ENCODE peak calls at places on chromosomes 16 and 17, in eight cellular contexts. One of them, this sample, is unnamed.
A peak's percentile ranks its signal among the peaks of the same experiment; 100 is the strongest.

GRCh38 chr17:73589096-73589980 is 54.9 kb downstream of the SDK2 start:
- DNase-seq in NCI-H1694 treated with DMSO at 0.1 percent for 48 hours: no peak
- DNase-seq in NCI-H1105: peak; percentile 77
- DNase-seq in activated CD8-positive, alpha-beta T cell treated with anti-CD3 and anti-CD28 coated beads, Interleukin-2, amount 10 ng/mL, durations not matched to agents 7 days and 5 days: no peak
- DNase-seq in EL: no peak
- DNase-seq in SHP77: no peak
- DNase-seq in uterus: no peak
- DNase-seq in stimulated activated naive CD4-positive, alpha-beta T cell: no peak
- DNase-seq in this sample: no peak

GRCh38 chr16:19384656-19385055 is 33.0 kb upstream of the TMC5 start:
- DNase-seq in NCI-H1694 treated with DMSO at 0.1 percent for 48 hours: no peak
- DNase-seq in NCI-H1105: no peak
- DNase-seq in activated CD8-positive, alpha-beta T cell treated with anti-CD3 and anti-CD28 coated beads, Interleukin-2, amount 10 ng/mL, durations not matched to agents 7 days and 5 days: no peak
- DNase-seq in EL: peak; percentile 7
- DNase-seq in SHP77: no peak
- DNase-seq in uterus: no peak
- DNase-seq in stimulated activated naive CD4-positive, alpha-beta T cell: no peak
- DNase-seq in this sample: no peak

GRCh38 chr16:85384831-85385462 is 228.2 kb upstream of the GSE1 start:
- DNase-seq in NCI-H1694 treated with DMSO at 0.1 percent for 48 hours: peak; percentile 58
- DNase-seq in NCI-H1105: peak; percentile 84
- DNase-seq in activated CD8-positive, alpha-beta T cell treated with anti-CD3 and anti-CD28 coated beads, Interleukin-2, amount 10 ng/mL, durations not matched to agents 7 days and 5 days: no peak
- DNase-seq in EL: no peak
- DNase-seq in SHP77: peak; percentile 86
- DNase-seq in uterus: no peak
- DNase-seq in stimulated activated naive CD4-positive, alpha-beta T cell: no peak
- DNase-seq in this sample: no peak

GRCh38 chr16:48558269-48558915 is 51.6 kb downstream of the N4BP1 start:
- DNase-seq in NCI-H1694 treated with DMSO at 0.1 percent for 48 hours: no peak
- DNase-seq in NCI-H1105: no peak
- DNase-seq in activated CD8-positive, alpha-beta T cell treated with anti-CD3 and anti-CD28 coated beads, Interleukin-2, amount 10 ng/mL, durations not matched to agents 7 days and 5 days: no peak
- DNase-seq in EL: peak; percentile 61
- DNase-seq in SHP77: no peak
- DNase-seq in uterus: no peak
- DNase-seq in stimulated activated naive CD4-positive, alpha-beta T cell: no peak
- DNase-seq in this sample: no peak

GRCh38 chr16:24668481-24669001 is 60.9 kb upstream of the TNRC6A start:
- DNase-seq in NCI-H1694 treated with DMSO at 0.1 percent for 48 hours: no peak
- DNase-seq in NCI-H1105: no peak
- DNase-seq in activated CD8-positive, alpha-beta T cell treated with anti-CD3 and anti-CD28 coated beads, Interleukin-2, amount 10 ng/mL, durations not matched to agents 7 days and 5 days: no peak
- DNase-seq in EL: peak; percentile 57
- DNase-seq in SHP77: no peak
- DNase-seq in uterus: peak; percentile 81
- DNase-seq in stimulated activated naive CD4-positive, alpha-beta T cell: no peak
- DNase-seq in this sample: no peak

GRCh38 chr16:29312835-29313558 is 93.5 kb downstream of the NPIPB11 start:
- DNase-seq in NCI-H1694 treated with DMSO at 0.1 percent for 48 hours: no peak
- DNase-seq in NCI-H1105: no peak
- DNase-seq in activated CD8-positive, alpha-beta T cell treated with anti-CD3 and anti-CD28 coated beads, Interleukin-2, amount 10 ng/mL, durations not matched to agents 7 days and 5 days: no peak
- DNase-seq in EL: no peak
- DNase-seq in SHP77: no peak
- DNase-seq in uterus: peak; percentile 72
- DNase-seq in stimulated activated naive CD4-positive, alpha-beta T cell: no peak
- DNase-seq in this sample: no peak

GRCh38 chr16:84738255-84739038 is 38.6 kb downstream of the USP10 start:
- DNase-seq in NCI-H1694 treated with DMSO at 0.1 percent for 48 hours: peak; percentile 82
- DNase-seq in NCI-H1105: peak; percentile 45
- DNase-seq in activated CD8-positive, alpha-beta T cell treated with anti-CD3 and anti-CD28 coated beads, Interleukin-2, amount 10 ng/mL, durations not matched to agents 7 days and 5 days: peak; percentile 86
- DNase-seq in EL: peak; percentile 75
- DNase-seq in SHP77: peak; percentile 85
- DNase-seq in uterus: peak; percentile 78
- DNase-seq in stimulated activated naive CD4-positive, alpha-beta T cell: peak; percentile 66
- DNase-seq in this sample: peak; percentile 88

GRCh38 chr16:21684199-21684598 is 20.4 kb downstream of the OTOA start:
- DNase-seq in NCI-H1694 treated with DMSO at 0.1 percent for 48 hours: no peak
- DNase-seq in NCI-H1105: no peak
- DNase-seq in activated CD8-positive, alpha-beta T cell treated with anti-CD3 and anti-CD28 coated beads, Interleukin-2, amount 10 ng/mL, durations not matched to agents 7 days and 5 days: peak; percentile 32
- DNase-seq in EL: no peak
- DNase-seq in SHP77: peak; percentile 32
- DNase-seq in uterus: no peak
- DNase-seq in stimulated activated naive CD4-positive, alpha-beta T cell: no peak
- DNase-seq in this sample: peak; percentile 44

GRCh38 chr17:62627219-62627903 is at the start of gene MRC2:
- DNase-seq in NCI-H1694 treated with DMSO at 0.1 percent for 48 hours: no peak
- DNase-seq in NCI-H1105: no peak
- DNase-seq in activated CD8-positive, alpha-beta T cell treated with anti-CD3 and anti-CD28 coated beads, Interleukin-2, amount 10 ng/mL, durations not matched to agents 7 days and 5 days: peak; percentile 33
- DNase-seq in EL: peak; percentile 83
- DNase-seq in SHP77: no peak
- DNase-seq in uterus: peak; percentile 80
- DNase-seq in stimulated activated naive CD4-positive, alpha-beta T cell: no peak
- DNase-seq in this sample: peak; percentile 79

GRCh38 chr16:4093495-4094137 is 22.6 kb downstream of the ADCY9 start:
- DNase-seq in NCI-H1694 treated with DMSO at 0.1 percent for 48 hours: no peak
- DNase-seq in NCI-H1105: no peak
- DNase-seq in activated CD8-positive, alpha-beta T cell treated with anti-CD3 and anti-CD28 coated beads, Interleukin-2, amount 10 ng/mL, durations not matched to agents 7 days and 5 days: no peak
- DNase-seq in EL: no peak
- DNase-seq in SHP77: no peak
- DNase-seq in uterus: no peak
- DNase-seq in stimulated activated naive CD4-positive, alpha-beta T cell: no peak
- DNase-seq in this sample: no peak

GRCh38 chr16:48614759-48615158 is 4.8 kb upstream of the N4BP1 start:
- DNase-seq in NCI-H1694 treated with DMSO at 0.1 percent for 48 hours: no peak
- DNase-seq in NCI-H1105: no peak
- DNase-seq in activated CD8-positive, alpha-beta T cell treated with anti-CD3 and anti-CD28 coated beads, Interleukin-2, amount 10 ng/mL, durations not matched to agents 7 days and 5 days: no peak
- DNase-seq in EL: no peak
- DNase-seq in SHP77: no peak
- DNase-seq in uterus: no peak
- DNase-seq in stimulated activated naive CD4-positive, alpha-beta T cell: no peak
- DNase-seq in this sample: no peak